ENCODE peak calls at places on chromosomes 13 and 19, in seven cellular contexts. V, F, Y, H, U, N and I are unnamed samples.

GRCh38 chr13:28035146-28035782 is 46.8 kb upstream of the URAD start:
- DNase-seq in U (no peak), F (no peak), Y (no peak), N (no peak), V (no peak), H (no peak), I (no peak)

GRCh38 chr13:21018220-21018619 is 43.2 kb downstream of the LATS2 start:
- DNase-seq in U (no peak), N (no peak), V (no peak), H (no peak), F (no peak), Y (no peak), I (no peak)

GRCh38 chr13:23750383-23751121 is 138.6 kb downstream of the MIPEP start:
- DNase-seq in U (no peak), N (peak), F (no peak), H (no peak), V (no peak), Y (no peak), I (no peak)

GRCh38 chr13:60329221-60329983 is 67.6 kb upstream of the TDRD3 start:
- DNase-seq in V (no peak), N (peak), Y (no peak), H (no peak), F (peak), U (peak), I (peak)

GRCh38 chr13:33953203-33953602 is 135.3 kb downstream of the RFC3 start:
- DNase-seq in F (no peak), V (no peak), Y (no peak), N (peak), U (peak), H (no peak), I (no peak)

GRCh38 chr13:37905736-37906135 is 36.2 kb upstream of the TRPC4 start:
- DNase-seq in H (no peak), N (no peak), V (no peak), F (no peak), Y (no peak), U (no peak), I (no peak)

GRCh38 chr19:33612928-33613327 is 8.8 kb upstream of the CHST8 start:
- DNase-seq in Y (no peak), F (no peak), H (no peak), U (no peak), N (no peak), V (no peak), I (no peak)

GRCh38 chr13:50720856-50721663 is 122.4 kb downstream of the DLEU7 start:
- DNase-seq in V (no peak), N (no peak), H (no peak), U (no peak), Y (no peak), F (no peak), I (no peak)

GRCh38 chr13:59356607-59357006 is 807.1 kb downstream of the DIAPH3 start:
- DNase-seq in Y (peak), U (no peak), H (no peak), N (peak), V (no peak), F (no peak), I (no peak)

GRCh38 chr13:51246005-51246404 is 23.8 kb downstream of the FAM124A start:
- DNase-seq in N (no peak), Y (no peak), F (no peak), U (no peak), H (no peak), V (no peak), I (no peak)

GRCh38 chr19:19053508-19054314 is 10.1 kb upstream of the SLC25A42 start:
- DNase-seq in N (peak), F (peak), Y (peak), U (no peak), H (no peak), V (peak), I (peak)

GRCh38 chr13:92602560-92602959 is 624.0 kb upstream of the GPC6 start:
- DNase-seq in Y (no peak), H (no peak), F (no peak), N (peak), V (no peak), U (no peak), I (no peak)

GRCh38 chr13:50518791-50519201 is 324.7 kb downstream of the DLEU7 start:
- DNase-seq in Y (no peak), V (no peak), U (no peak), H (peak), N (no peak), F (no peak), I (no peak)

GRCh38 chr13:99434258-99434788 is 66.9 kb upstream of the TM9SF2 start:
- DNase-seq in U (no peak), F (peak), H (no peak), Y (no peak), N (no peak), V (no peak), I (no peak)

GRCh38 chr13:81987159-81987558 is 1646.2 kb upstream of the SPRY2 start:
- DNase-seq in V (no peak), H (no peak), F (peak), U (no peak), Y (no peak), N (no peak), I (no peak)

GRCh38 chr13:111845621-111846351 is 221.2 kb upstream of the SOX1 start:
- DNase-seq in F (peak), H (no peak), Y (no peak), U (no peak), V (no peak), N (no peak), I (no peak)

GRCh38 chr13:76635232-76636021 is 250.8 kb downstream of the KCTD12 start:
- DNase-seq in N (no peak), V (no peak), H (no peak), U (no peak), F (no peak), Y (no peak), I (no peak)

GRCh38 chr19:29302002-29302928 is 89.3 kb upstream of the UQCRFS1 start:
- DNase-seq in N (no peak), F (no peak), V (no peak), Y (peak), H (no peak), U (no peak), I (no peak)

GRCh38 chr19:52237771-52238400 is 31.5 kb upstream of the ZNF766 start:
- DNase-seq in V (no peak), Y (peak), N (peak), H (no peak), U (peak), F (peak), I (no peak)

GRCh38 chr19:16175954-16176353 is 2.6 kb upstream of the CIB3 start:
- DNase-seq in Y (no peak), U (no peak), V (no peak), N (no peak), F (no peak), H (no peak), I (no peak)

GRCh38 chr19:1884719-1885334 is 469 bp downstream of the ABHD17A start:
- DNase-seq in U (no peak), N (no peak), V (no peak), F (no peak), H (no peak), Y (no peak), I (no peak)

GRCh38 chr19:10043286-10043927 is 30.1 kb downstream of the RDH8 start:
- DNase-seq in N (peak), H (no peak), U (no peak), V (no peak), F (peak), Y (no peak), I (no peak)

GRCh38 chr19:6091771-6092291 is 18.5 kb downstream of the RFX2 start:
- DNase-seq in Y (no peak), F (no peak), V (no peak), U (no peak), N (peak), H (no peak), I (no peak)

GRCh38 chr13:94707400-94708021 is 4.8 kb downstream of the SOX21 start:
- DNase-seq in F (peak), V (peak), H (no peak), U (no peak), N (no peak), Y (no peak), I (peak)

GRCh38 chr13:94305463-94305862 is 174.0 kb downstream of the DCT start:
- DNase-seq in N (peak), F (no peak), H (no peak), U (peak), Y (no peak), V (no peak), I (no peak)

GRCh38 chr19:17671906-17672305 is 16.2 kb downstream of the UNC13A start:
- DNase-seq in H (no peak), U (no peak), V (no peak), N (peak), Y (no peak), F (peak), I (no peak)

GRCh38 chr13:53064721-53065120 is 36.1 kb downstream of the OLFM4 start:
- DNase-seq in N (no peak), F (no peak), U (no peak), V (no peak), H (no peak), Y (no peak), I (no peak)

GRCh38 chr19:41321600-41322270 is 11.8 kb downstream of the CCDC97 start:
- DNase-seq in H (peak), F (peak), U (peak), N (peak), Y (peak), V (peak), I (peak)

GRCh38 chr13:60351326-60351725 is 45.7 kb upstream of the TDRD3 start:
- DNase-seq in H (no peak), Y (no peak), V (no peak), U (peak), F (no peak), N (peak), I (no peak)

GRCh38 chr19:6087074-6087506 is 23.2 kb downstream of the RFX2 start:
- DNase-seq in V (peak), U (no peak), N (no peak), F (peak), H (no peak), Y (no peak), I (peak)

GRCh38 chr19:18672044-18672451 is 11.4 kb upstream of the CRTC1 start:
- DNase-seq in U (no peak), Y (no peak), H (no peak), V (no peak), N (no peak), F (peak), I (no peak)

GRCh38 chr19:48506138-48506733 is 5.4 kb downstream of the LMTK3 start:
- DNase-seq in F (peak), U (peak), V (peak), H (no peak), N (peak), Y (no peak), I (peak)

GRCh38 chr19:29896790-29897189 is 45.2 kb upstream of the URI1 start:
- DNase-seq in U (no peak), F (no peak), H (no peak), N (no peak), V (no peak), Y (no peak), I (no peak)

GRCh38 chr13:79245937-79246574 is 160.0 kb downstream of the RBM26 start:
- DNase-seq in F (peak), U (no peak), V (no peak), N (no peak), H (no peak), Y (no peak), I (no peak)

GRCh38 chr19:44356383-44357111 is at the start of gene ZNF112:
- DNase-seq in V (no peak), F (peak), N (peak), Y (peak), H (peak), U (peak), I (no peak)

GRCh38 chr19:33819875-33820781 is 23.5 kb downstream of the KCTD15 start:
- DNase-seq in N (peak), V (peak), F (peak), Y (peak), U (peak), H (peak), I (peak)

GRCh38 chr13:34070006-34070405 is 252.1 kb downstream of the RFC3 start:
- DNase-seq in N (peak), F (no peak), H (no peak), U (no peak), V (no peak), Y (no peak), I (no peak)

GRCh38 chr19:383922-384800 is 24.8 kb downstream of the C2CD4C start:
- DNase-seq in H (no peak), Y (no peak), V (no peak), F (peak), N (peak), U (no peak), I (no peak)
- TF ChIP-seq CTCF in H (no peak), Y (no peak), V (no peak), F (peak), N (peak), U (no peak), I (no peak)

GRCh38 chr13:113490496-113491417 is at the start of gene DCUN1D2:
- DNase-seq in Y (peak), V (peak), U (peak), N (peak), F (peak), H (peak), I (peak)

GRCh38 chr13:113491418-113491883 is 940 bp upstream of the DCUN1D2 start:
- DNase-seq in Y (peak), U (no peak), V (peak), N (peak), H (peak), F (peak), I (peak)

GRCh38 chr13:113489549-113490495 is 689 bp downstream of the DCUN1D2 start:
- DNase-seq in F (peak), N (peak), V (peak), U (no peak), Y (no peak), H (no peak), I (peak)

GRCh38 chr13:113488283-113488682 is 2.2 kb downstream of the DCUN1D2 start:
- DNase-seq in V (no peak), U (no peak), H (no peak), F (no peak), Y (no peak), N (no peak), I (no peak)

GRCh38 chr13:113489171-113489548 is 1.4 kb downstream of the DCUN1D2 start:
- DNase-seq in N (peak), F (peak), H (no peak), V (no peak), U (no peak), Y (no peak), I (no peak)
- TF ChIP-seq CTCF in N (no peak), F (peak), H (no peak), V (no peak), U (no peak), Y (no peak), I (no peak)

DNA sequence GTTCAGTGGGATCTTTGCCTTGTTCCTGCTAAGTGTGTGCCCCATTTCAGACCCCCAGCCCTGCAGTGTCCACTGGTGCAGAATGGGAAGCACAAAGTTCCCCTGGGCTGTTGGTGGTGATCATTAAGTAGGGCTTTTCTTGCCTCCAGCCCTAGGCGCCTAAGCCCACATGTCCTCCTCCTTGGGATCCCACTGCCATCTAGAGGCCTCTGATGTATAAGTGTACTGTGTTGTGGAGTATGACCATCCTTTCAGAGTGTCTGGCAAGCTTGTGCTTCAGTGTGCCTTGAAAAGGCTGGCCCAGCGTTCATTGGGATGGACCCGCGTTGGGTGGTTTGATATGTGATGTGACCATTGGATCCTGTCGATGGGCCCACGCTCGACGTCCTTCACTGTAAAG is 71.2 kb downstream of the WASF3 start:
- DNase-seq in F (peak), V (no peak), H (no peak), N (peak), Y (no peak), U (no peak), I (no peak)
- TF ChIP-seq CTCF in F (peak), V (no peak), H (no peak), N (peak), Y (no peak), U (peak), I (no peak)

GRCh38 chr13:49099513-49099877 is 120.6 kb upstream of the MLNR start:
- DNase-seq in Y (no peak), F (no peak), U (no peak), H (no peak), N (no peak), V (no peak), I (no peak)
- TF ChIP-seq CTCF in Y (no peak), F (no peak), U (no peak), H (no peak), N (no peak), V (no peak), I (no peak)